ENCODE peak calls at places on chromosomes 12 and 14, in seven cellular contexts. F, L, R, W, J, A and Z are unnamed samples.

GRCh38 chr14:101132588-101132987 is 229.1 kb upstream of the RTL1 start:
- DNase-seq in F (no peak), L (no peak), R (no peak), W (no peak), J (no peak), A (no peak), Z (no peak)

GRCh38 chr14:64788706-64789105 is 84.5 kb downstream of the PLEKHG3 start:
- DNase-seq in F (no peak), L (peak; percentile 85), R (peak; percentile 94), W (peak; percentile 85), J (no peak), A (peak; percentile 88), Z (peak; percentile 90)

GRCh38 chr12:96448287-96448686 is 41.1 kb upstream of the CFAP54 start:
- DNase-seq in F (no peak), L (peak; percentile 46), R (peak; percentile 96), W (peak; percentile 77), J (no peak), A (no peak), Z (peak; percentile 80)

GRCh38 chr14:54681819-54682261 is 114.9 kb downstream of the SAMD4A start:
- DNase-seq in F (no peak), L (peak; percentile 30), R (no peak), W (peak; percentile 34), J (no peak), A (no peak), Z (peak; percentile 62)

GRCh38 chr12:122079038-122079531 is 529 bp downstream of the MLXIP start:
- DNase-seq in F (peak; percentile 22), L (peak; percentile 21), R (peak; percentile 39), W (no peak), J (no peak), A (no peak), Z (peak; percentile 54)

GRCh38 chr12:19574606-19575005 is 135.3 kb downstream of the AEBP2 start:
- DNase-seq in F (peak; percentile 61), L (no peak), R (no peak), W (no peak), J (no peak), A (no peak), Z (no peak)

GRCh38 chr12:97757431-97758091 is 295.0 kb downstream of the RMST start:
- DNase-seq in F (no peak), L (peak; percentile 47), R (no peak), W (peak; percentile 39), J (no peak), A (no peak), Z (no peak)

GRCh38 chr14:99143126-99143525 is 128.9 kb downstream of the BCL11B start:
- DNase-seq in F (no peak), L (no peak), R (no peak), W (no peak), J (no peak), A (no peak), Z (no peak)

GRCh38 chr12:127355061-127355820 is 911.7 kb upstream of the TMEM132C start:
- DNase-seq in F (peak; percentile 29), L (no peak), R (peak; percentile 76), W (peak; percentile 6), J (no peak), A (no peak), Z (peak; percentile 66)

GRCh38 chr12:68129979-68130378 is 29.6 kb downstream of the IFNG start:
- DNase-seq in F (no peak), L (no peak), R (no peak), W (no peak), J (no peak), A (no peak), Z (no peak)

GRCh38 chr14:91100086-91100485 is 13.8 kb upstream of the DGLUCY start:
- DNase-seq in F (no peak), L (no peak), R (no peak), W (no peak), J (no peak), A (no peak), Z (no peak)

GRCh38 chr12:53048780-53049401 is 974 bp upstream of the TNS2 start:
- DNase-seq in F (no peak), L (peak; percentile 91), R (no peak), W (peak; percentile 85), J (no peak), A (no peak), Z (no peak)

GRCh38 chr12:115261691-115262398 is 577.9 kb upstream of the TBX3 start:
- DNase-seq in F (no peak), L (peak; percentile 13), R (no peak), W (peak; percentile 14), J (no peak), A (no peak), Z (no peak)

GRCh38 chr12:91852646-91853045 is 293.0 kb downstream of the BTG1 start:
- DNase-seq in F (no peak), L (no peak), R (peak; percentile 54), W (no peak), J (no peak), A (no peak), Z (no peak)

GRCh38 chr12:113051759-113052158 is 4.8 kb upstream of the DTX1 start:
- DNase-seq in F (no peak), L (no peak), R (no peak), W (no peak), J (no peak), A (no peak), Z (no peak)

GRCh38 chr14:75088153-75088552 is 18.7 kb downstream of the ZC2HC1C start:
- DNase-seq in F (no peak), L (no peak), R (no peak), W (no peak), J (no peak), A (no peak), Z (no peak)

GRCh38 chr14:53628747-53629146 is 327.9 kb downstream of the BMP4 start:
- DNase-seq in F (no peak), L (no peak), R (no peak), W (no peak), J (no peak), A (no peak), Z (no peak)

GRCh38 chr14:70257526-70257925 is 68.8 kb upstream of the SLC8A3 start:
- DNase-seq in F (peak; percentile 30), L (no peak), R (peak; percentile 64), W (no peak), J (no peak), A (no peak), Z (peak; percentile 41)

GRCh38 chr14:50560929-50561280 is 960 bp downstream of the ATL1 start:
- DNase-seq in F (peak; percentile 85), L (peak; percentile 58), R (peak; percentile 37), W (peak; percentile 42), J (peak; percentile 76), A (no peak), Z (peak; percentile 67)

GRCh38 chr12:105977256-105978051 is 161.3 kb downstream of the NUAK1 start:
- DNase-seq in F (no peak), L (peak; percentile 45), R (no peak), W (peak; percentile 71), J (no peak), A (peak; percentile 82), Z (no peak)

GRCh38 chr14:100424504-100425453 is 101.6 kb downstream of the SLC25A47 start:
- DNase-seq in F (no peak), L (no peak), R (peak; percentile 63), W (no peak), J (no peak), A (no peak), Z (peak; percentile 29)

GRCh38 chr14:39426605-39427004 is 5.6 kb downstream of the FBXO33 start:
- DNase-seq in F (no peak), L (peak; percentile 76), R (peak; percentile 60), W (peak; percentile 74), J (no peak), A (no peak), Z (peak; percentile 53)
- TF ChIP-seq CTCF in F (no peak), L (peak; percentile 21), R (peak; percentile 65), W (peak; percentile 33), J (no peak), A (no peak), Z (peak; percentile 37)

GRCh38 chr12:56334490-56334793 is 642 bp upstream of the PAN2 start:
- DNase-seq in F (no peak), L (no peak), R (no peak), W (no peak), J (no peak), A (no peak), Z (no peak)

GRCh38 chr12:56332512-56333196 is 1.1 kb downstream of the PAN2 start:
- DNase-seq in F (no peak), L (no peak), R (no peak), W (no peak), J (no peak), A (no peak), Z (no peak)

GRCh38 chr12:56333197-56333678 is 562 bp downstream of the PAN2 start:
- DNase-seq in F (peak; percentile 18), L (no peak), R (no peak), W (no peak), J (no peak), A (no peak), Z (peak; percentile 70)

GRCh38 chr12:56336361-56337167 is 2.1 kb upstream of the IL23A start:
- DNase-seq in F (no peak), L (no peak), R (no peak), W (no peak), J (no peak), A (no peak), Z (peak; percentile 62)

DNA sequence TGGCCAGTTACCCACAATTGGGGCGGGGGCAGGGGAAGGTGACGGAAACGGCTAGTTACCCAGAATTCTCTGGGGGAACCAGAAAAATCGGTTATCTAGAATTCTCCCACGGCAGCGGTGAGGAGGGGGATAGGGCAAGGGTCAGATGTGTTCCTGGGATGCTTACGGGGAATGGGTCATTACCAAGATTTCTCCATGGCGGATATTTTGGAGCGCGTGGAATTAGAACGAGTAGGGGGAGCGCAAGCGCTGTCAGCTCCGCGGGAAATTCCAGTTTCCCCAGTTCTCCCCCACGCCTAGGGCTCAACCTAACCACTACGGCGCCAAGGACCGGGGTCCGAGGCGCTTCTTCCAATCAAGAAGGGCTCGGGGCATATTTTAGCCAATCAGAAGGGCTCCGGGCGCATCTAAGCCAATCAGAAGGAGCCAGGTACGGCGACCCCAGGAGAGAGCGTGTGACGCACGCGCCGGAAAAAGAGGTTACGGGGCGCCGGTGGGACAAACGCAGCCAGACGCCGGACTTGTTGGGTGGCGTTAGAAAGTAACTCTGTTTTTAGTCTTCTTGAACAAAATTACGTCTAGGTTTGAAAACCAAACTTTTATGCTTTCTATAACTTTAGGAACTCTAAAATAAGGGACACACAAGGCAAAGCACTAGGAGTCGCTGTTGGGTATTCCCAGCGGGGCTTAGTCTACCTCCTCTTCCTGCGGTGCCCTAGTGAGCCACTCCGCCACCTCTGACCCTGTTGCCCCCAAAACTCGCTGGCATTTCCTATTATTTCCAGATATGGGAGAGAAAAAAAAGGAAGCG is at the start of gene PAN2:
- DNase-seq in F (peak; percentile 96), L (peak; percentile 99), R (peak; percentile 98), W (peak; percentile 98), J (peak; percentile 84), A (peak; percentile 88), Z (peak; percentile 98)
- H3K4me3 ChIP-seq in F (peak within 1 kb of the TSS; percentile 68), L (peak within 1 kb of the TSS; percentile 63), R (peak within 1 kb of the TSS; percentile 72), W (peak within 1 kb of the TSS; percentile 67), J (peak within 1 kb of the TSS; percentile 78), A (peak within 1 kb of the TSS; percentile 67), Z (peak within 1 kb of the TSS; percentile 77)

GRCh38 chr12:47801170-47801903 is 18.4 kb downstream of the HDAC7 start:
- DNase-seq in F (no peak), L (peak; percentile 38), R (no peak), W (no peak), J (no peak), A (no peak), Z (no peak)
- TF ChIP-seq CTCF in F (no peak), L (peak; percentile 53), R (no peak), W (peak; percentile 38), J (no peak), A (peak; percentile 35), Z (no peak)

DNA sequence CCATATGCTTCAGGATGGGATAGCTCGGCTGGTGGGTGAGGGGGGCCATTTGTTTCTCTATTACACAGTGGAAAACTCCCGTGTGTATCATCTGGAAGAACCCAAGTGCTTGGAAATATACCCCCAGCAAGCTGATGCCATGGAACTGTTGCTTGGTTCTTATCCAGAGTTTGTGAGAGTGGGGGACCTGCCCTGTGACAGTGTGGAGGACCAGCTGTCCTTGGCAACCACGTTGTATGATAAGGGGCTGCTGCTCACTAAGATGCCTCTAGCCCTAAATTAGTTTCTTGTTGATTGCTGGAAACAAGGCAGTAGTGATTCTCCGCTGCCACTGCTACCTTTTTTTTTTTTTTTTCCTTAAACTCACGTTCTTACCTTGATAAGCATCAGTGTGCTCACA is 1.9 kb downstream of the RIOX1 start:
- DNase-seq in F (no peak), L (no peak), R (no peak), W (no peak), J (no peak), A (no peak), Z (no peak)
- H3K4me3 ChIP-seq in F (no peak overlapping the region), L (no peak overlapping the region), R (peak overlapping the region; percentile 79), W (no peak overlapping the region), J (no peak overlapping the region), A (peak overlapping the region; percentile 78), Z (no peak overlapping the region)